ENCODE peak calls at places on chromosomes 5 and 9, in four cellular contexts. H is astrocyte of the spinal cord; M is cardiac muscle cell; V is stimulated activated CD4-positive, alpha-beta T cell treated with anti-CD3 and anti-CD28 coated beads, Interleukin-2, amount 100 ng/mL, for 48 hours. R is an unnamed sample.

GRCh38 chr9:71131145-71131544 is 9.7 kb upstream of the TRPM3 start:
- DNase-seq in H (no peak), M (no peak), V (no peak), R (no peak)

GRCh38 chr9:35489313-35490154 is at the start of gene RUSC2:
- DNase-seq in H (peak; percentile 93), M (peak; percentile 97), V (peak; percentile 47), R (peak; percentile 82)

GRCh38 chr9:134325813-134326753 is at the start of gene RXRA:
- DNase-seq in H (peak; percentile 81), M (peak; percentile 93), V (peak; percentile 27), R (peak; percentile 78)

GRCh38 chr5:1449081-1449630 is 3.9 kb upstream of the SLC6A3 start:
- DNase-seq in H (no peak), M (no peak), V (no peak), R (no peak)

GRCh38 chr9:122406264-122406890 is 35.6 kb downstream of the PTGS1 start:
- DNase-seq in H (no peak), M (no peak), V (no peak), R (no peak)

GRCh38 chr5:33433303-33434255 is 7.2 kb upstream of the TARS1 start:
- DNase-seq in H (peak; percentile 74), M (no peak), V (no peak), R (no peak)

GRCh38 chr9:115034801-115035200 is 83.2 kb downstream of the TNC start:
- DNase-seq in H (peak; percentile 89), M (no peak), V (no peak), R (no peak)

GRCh38 chr5:132961887-132962286 is 1.5 kb downstream of the AFF4 start:
- DNase-seq in H (peak; percentile 72), M (peak; percentile 12), V (no peak), R (peak; percentile 20)

GRCh38 chr5:124124711-124125229 is 612.8 kb downstream of the CSNK1G3 start:
- DNase-seq in H (no peak), M (no peak), V (no peak), R (peak; percentile 1)

GRCh38 chr9:22040760-22041159 is 31.7 kb upstream of the CDKN2B start:
- DNase-seq in H (peak; percentile 77), M (no peak), V (no peak), R (no peak)

GRCh38 chr5:132486318-132487094 is 4.1 kb downstream of the IRF1 start:
- DNase-seq in H (no peak), M (no peak), V (no peak), R (no peak)

GRCh38 chr5:115098041-115098702 is 71.5 kb downstream of the TRIM36 start:
- DNase-seq in H (peak; percentile 50), M (peak; percentile 53), V (peak; percentile 11), R (peak; percentile 38)

GRCh38 chr9:27749838-27750237 is 176.6 kb upstream of the C9orf72 start:
- DNase-seq in H (no peak), M (no peak), V (no peak), R (no peak)